ENCODE peak calls at places on chromosome 3, in nine cellular contexts. F is NCI-H2171; C is CD4-positive, CD25-positive, alpha-beta regulatory T cell; H is T follicular helper cell; T is EL; K is neural crest cell; V is heart left ventricle; S is activated CD8-positive, alpha-beta memory T cell treated with anti-CD3 and anti-CD28 coated beads, Interleukin-2, amount 50 U/mL, for 4 hours; N is KBM-7. X is an unnamed sample.

GRCh38 chr3:188687389-188687788 is 484.4 kb upstream of the TPRG1 start:
- DNase-seq in T (peak; percentile 79), H (no peak), V (no peak), K (no peak), C (no peak), N (peak; percentile 44), F (no peak), S (no peak), X (no peak)

GRCh38 chr3:40718209-40718608 is 193.4 kb downstream of the ZNF621 start:
- DNase-seq in F (no peak), C (no peak), T (no peak), S (no peak), V (no peak), N (no peak), H (no peak), K (no peak), X (no peak)

GRCh38 chr3:194686816-194687637 is 1.3 kb downstream of the FAM43A start:
- DNase-seq in C (peak; percentile 6), K (peak; percentile 50), F (no peak), T (peak; percentile 53), H (no peak), V (peak; percentile 72), N (no peak), S (peak; percentile 34), X (no peak)

GRCh38 chr3:187024561-187025226 is 94.4 kb downstream of the ST6GAL1 start:
- DNase-seq in H (no peak), F (no peak), V (no peak), C (no peak), T (no peak), K (no peak), N (peak; percentile 34), S (no peak), X (no peak)

GRCh38 chr3:197807969-197808587 is 17.0 kb downstream of the LRCH3 start:
- DNase-seq in H (no peak), T (peak; percentile 42), C (no peak), K (no peak), N (no peak), S (no peak), F (no peak), V (no peak), X (no peak)

GRCh38 chr3:52181543-52181942 is 16.4 kb upstream of the ALAS1 start:
- DNase-seq in H (no peak), C (no peak), S (no peak), F (no peak), V (no peak), N (no peak), T (peak; percentile 53), K (no peak), X (no peak)

GRCh38 chr3:116085456-116085855 is 359.8 kb downstream of the LSAMP start:
- DNase-seq in V (no peak), C (no peak), T (no peak), H (no peak), F (no peak), K (no peak), N (no peak), S (no peak), X (no peak)

GRCh38 chr3:30693470-30694120 is 87.2 kb downstream of the TGFBR2 start:
- DNase-seq in T (peak; percentile 72), K (no peak), N (peak; percentile 75), H (peak; percentile 28), F (no peak), V (peak; percentile 39), C (peak; percentile 11), S (peak; percentile 46), X (peak; percentile 82)

GRCh38 chr3:116423365-116423764 is 21.9 kb downstream of the LSAMP start:
- DNase-seq in K (peak; percentile 16), N (no peak), V (no peak), C (no peak), F (peak; percentile 54), H (no peak), T (no peak), S (no peak), X (no peak)

GRCh38 chr3:95424296-95424695 is 1361.4 kb downstream of the NSUN3 start:
- DNase-seq in C (no peak), F (no peak), T (no peak), K (no peak), H (no peak), S (no peak), N (peak; percentile 23), V (no peak), X (no peak)